ENCODE peak calls at places on chromosomes 1 and 21, in eight cellular contexts. Y is stimulated activated CD4-positive, alpha-beta T cell treated with anti-CD3 and anti-CD28 coated beads, Interleukin-2, amount 100 ng/mL, for 48 hours; K is fibroblast of lung; R is gastrocnemius medialis; M is GM23248; Z is Caki2; Q is heart right ventricle; S is activated CD4-positive, alpha-beta T cell treated with anti-CD3 and anti-CD28 coated beads for 1 hour. J is an unnamed sample.

GRCh38 chr1:2952992-2953391 is 68.3 kb upstream of the ACTRT2 start:
- DNase-seq in Y (no peak), K (no peak), R (no peak), M (no peak), Z (no peak), Q (no peak), S (no peak), J (no peak)

GRCh38 chr21:25176637-25177412 is 430.5 kb downstream of the MRPL39 start:
- DNase-seq in Y (no peak), K (peak), R (no peak), M (no peak), Z (no peak), Q (no peak), S (no peak), J (no peak)

GRCh38 chr1:244011251-244011650 is 39.8 kb upstream of the ZBTB18 start:
- DNase-seq in Y (no peak), K (peak), R (no peak), M (peak), Z (no peak), Q (no peak), S (no peak), J (no peak)

GRCh38 chr1:204318324-204318723 is 41.4 kb downstream of the PLEKHA6 start:
- DNase-seq in Y (no peak), K (no peak), R (no peak), M (no peak), Z (no peak), Q (no peak), S (no peak), J (no peak)

GRCh38 chr21:15060776-15061175 is 4.0 kb downstream of the NRIP1 start:
- DNase-seq in Y (no peak), K (no peak), R (no peak), M (peak), Z (peak), Q (no peak), S (no peak), J (no peak)

GRCh38 chr1:24981632-24982007 is 51.5 kb upstream of the RUNX3 start:
- DNase-seq in Y (no peak), K (no peak), R (no peak), M (no peak), Z (no peak), Q (no peak), S (peak), J (no peak)

GRCh38 chr1:150106331-150106730 is 38.8 kb downstream of the VPS45 start:
- DNase-seq in Y (no peak), K (no peak), R (no peak), M (no peak), Z (no peak), Q (no peak), S (no peak), J (no peak)

GRCh38 chr1:113057006-113057405 is 16.0 kb upstream of the LRIG2 start:
- DNase-seq in Y (no peak), K (no peak), R (no peak), M (no peak), Z (peak), Q (no peak), S (no peak), J (no peak)

GRCh38 chr1:41629571-41629970 is 145.1 kb upstream of the EDN2 start:
- DNase-seq in Y (no peak), K (peak), R (no peak), M (peak), Z (peak), Q (no peak), S (no peak), J (no peak)

GRCh38 chr1:15420853-15421465 is 11.3 kb downstream of the EFHD2 start:
- DNase-seq in Y (no peak), K (no peak), R (no peak), M (no peak), Z (no peak), Q (no peak), S (no peak), J (no peak)

GRCh38 chr1:172141351-172142000 is 279.0 kb upstream of the C1orf105 start:
- DNase-seq in Y (no peak), K (no peak), R (no peak), M (peak), Z (no peak), Q (no peak), S (no peak), J (no peak)

GRCh38 chr1:36486436-36487335 is 4.0 kb upstream of the CSF3R start:
- DNase-seq in Y (no peak), K (peak), R (peak), M (no peak), Z (no peak), Q (peak), S (no peak), J (peak)

GRCh38 chr1:7535934-7536878 is 234.9 kb upstream of the VAMP3 start:
- DNase-seq in Y (no peak), K (no peak), R (no peak), M (no peak), Z (no peak), Q (no peak), S (no peak), J (no peak)

GRCh38 chr1:159594581-159594980 is 7.0 kb downstream of the APCS start:
- DNase-seq in Y (no peak), K (no peak), R (no peak), M (peak), Z (no peak), Q (no peak), S (no peak), J (no peak)

GRCh38 chr1:234533975-234534876 is 55.2 kb upstream of the TARBP1 start:
- DNase-seq in Y (no peak), K (peak), R (peak), M (peak), Z (no peak), Q (peak), S (no peak), J (peak)

J was measured in tibial nerve.